ENCODE peak calls at places on chromosome 20, in five cellular contexts. One of them, this sample, is unnamed. For H3K4me1, the result is how much of the 10 kb centered on the place peaks cover.

GRCh38 chr20:25065625-25066338 is 7.8 kb upstream of the ACSS1 start:
- DNase-seq in fibroblast of lung: peak
- DNase-seq in IMR-90: peak
- DNase-seq in CD8-positive, alpha-beta T cell: peak
- DNase-seq in neural progenitor cell: peak
- DNase-seq in this sample: no peak

GRCh38 chr20:41910558-41910957 is 292.4 kb upstream of the CHD6 start:
- DNase-seq in fibroblast of lung: no peak
- DNase-seq in IMR-90: no peak
- DNase-seq in CD8-positive, alpha-beta T cell: no peak
- DNase-seq in neural progenitor cell: no peak
- DNase-seq in this sample: no peak

GRCh38 chr20:55067158-55067825 is 591.9 kb downstream of the DOK5 start:
- DNase-seq in fibroblast of lung: no peak
- DNase-seq in IMR-90: no peak
- DNase-seq in CD8-positive, alpha-beta T cell: no peak
- DNase-seq in neural progenitor cell: no peak
- DNase-seq in this sample: no peak

GRCh38 chr20:35511814-35512420 is 17.5 kb downstream of the C20orf173 start:
- DNase-seq in fibroblast of lung: peak
- DNase-seq in IMR-90: peak
- DNase-seq in CD8-positive, alpha-beta T cell: no peak
- DNase-seq in neural progenitor cell: peak
- DNase-seq in this sample: no peak

GRCh38 chr20:10558635-10559187 is 115.1 kb downstream of the JAG1 start:
- DNase-seq in fibroblast of lung: peak
- DNase-seq in IMR-90: peak
- DNase-seq in CD8-positive, alpha-beta T cell: peak
- DNase-seq in neural progenitor cell: no peak
- DNase-seq in this sample: no peak

GRCh38 chr20:47099749-47100515 is 205.3 kb downstream of the EYA2 start:
- DNase-seq in fibroblast of lung: peak
- DNase-seq in IMR-90: peak
- DNase-seq in CD8-positive, alpha-beta T cell: no peak
- DNase-seq in neural progenitor cell: no peak
- DNase-seq in this sample: no peak

GRCh38 chr20:63898882-63899558 is 4.1 kb downstream of the DNAJC5 start:
- DNase-seq in fibroblast of lung: no peak
- DNase-seq in IMR-90: no peak
- DNase-seq in CD8-positive, alpha-beta T cell: peak
- DNase-seq in neural progenitor cell: no peak
- DNase-seq in this sample: no peak

GRCh38 chr20:16063876-16064275 is 509.4 kb downstream of the KIF16B start:
- DNase-seq in fibroblast of lung: peak
- DNase-seq in IMR-90: no peak
- DNase-seq in CD8-positive, alpha-beta T cell: no peak
- DNase-seq in neural progenitor cell: no peak
- DNase-seq in this sample: no peak

GRCh38 chr20:63750807-63751470 is 11.4 kb downstream of the SLC2A4RG start:
- DNase-seq in fibroblast of lung: no peak
- DNase-seq in IMR-90: no peak
- DNase-seq in CD8-positive, alpha-beta T cell: peak
- DNase-seq in neural progenitor cell: no peak
- DNase-seq in this sample: no peak

GRCh38 chr20:36035720-36036119 is 67.3 kb downstream of the CNBD2 start:
- DNase-seq in fibroblast of lung: no peak
- DNase-seq in IMR-90: no peak
- DNase-seq in CD8-positive, alpha-beta T cell: no peak
- DNase-seq in neural progenitor cell: no peak
- DNase-seq in this sample: no peak

GRCh38 chr20:35296101-35296554 is 3.9 kb upstream of the FAM83C start:
- DNase-seq in fibroblast of lung: no peak
- DNase-seq in IMR-90: no peak
- DNase-seq in CD8-positive, alpha-beta T cell: no peak
- DNase-seq in neural progenitor cell: no peak
- DNase-seq in this sample: no peak

GRCh38 chr20:25197870-25198190 is 2.3 kb downstream of the ENTPD6 start:
- DNase-seq in fibroblast of lung: no peak
- DNase-seq in IMR-90: no peak
- DNase-seq in CD8-positive, alpha-beta T cell: no peak
- DNase-seq in neural progenitor cell: no peak
- DNase-seq in this sample: no peak

GRCh38 chr20:17646901-17647301 is 35.1 kb downstream of the RRBP1 start:
- DNase-seq in fibroblast of lung: no peak
- DNase-seq in IMR-90: no peak
- DNase-seq in CD8-positive, alpha-beta T cell: no peak
- DNase-seq in neural progenitor cell: peak
- DNase-seq in this sample: no peak

GRCh38 chr20:53890434-53891305 is 179.7 kb downstream of the BCAS1 start:
- DNase-seq in fibroblast of lung: peak
- DNase-seq in IMR-90: no peak
- DNase-seq in CD8-positive, alpha-beta T cell: no peak
- DNase-seq in neural progenitor cell: no peak
- DNase-seq in this sample: no peak

GRCh38 chr20:5612476-5613291 is 137.5 kb upstream of the SHLD1 start:
- DNase-seq in fibroblast of lung: peak
- DNase-seq in IMR-90: peak
- DNase-seq in CD8-positive, alpha-beta T cell: no peak
- DNase-seq in neural progenitor cell: no peak
- DNase-seq in this sample: no peak

GRCh38 chr20:17024513-17025105 is 202.2 kb upstream of the PCSK2 start:
- DNase-seq in fibroblast of lung: no peak
- DNase-seq in IMR-90: peak
- DNase-seq in CD8-positive, alpha-beta T cell: no peak
- DNase-seq in neural progenitor cell: peak
- DNase-seq in this sample: peak

GRCh38 chr20:3813758-3814581 is 6.4 kb upstream of the AP5S1 start:
- DNase-seq in fibroblast of lung: no peak
- DNase-seq in IMR-90: no peak
- DNase-seq in CD8-positive, alpha-beta T cell: peak
- DNase-seq in neural progenitor cell: no peak
- DNase-seq in this sample: no peak

GRCh38 chr20:12555369-12555768 is 453.4 kb upstream of the SPTLC3 start:
- DNase-seq in fibroblast of lung: no peak
- DNase-seq in IMR-90: no peak
- DNase-seq in CD8-positive, alpha-beta T cell: no peak
- DNase-seq in neural progenitor cell: no peak
- DNase-seq in this sample: no peak

GRCh38 chr20:59848182-59848581 is 85.3 kb downstream of the SYCP2 start:
- DNase-seq in fibroblast of lung: no peak
- DNase-seq in IMR-90: no peak
- DNase-seq in CD8-positive, alpha-beta T cell: no peak
- DNase-seq in neural progenitor cell: no peak
- DNase-seq in this sample: no peak

GRCh38 chr20:58895796-58896180 is 43.3 kb downstream of the GNAS start:
- DNase-seq in fibroblast of lung: no peak
- DNase-seq in IMR-90: no peak
- DNase-seq in CD8-positive, alpha-beta T cell: no peak
- DNase-seq in neural progenitor cell: no peak
- DNase-seq in this sample: no peak

GRCh38 chr20:36093804-36094145 is 60.8 kb upstream of the EPB41L1 start:
- DNase-seq in fibroblast of lung: no peak
- DNase-seq in IMR-90: no peak
- DNase-seq in CD8-positive, alpha-beta T cell: no peak
- DNase-seq in neural progenitor cell: no peak
- DNase-seq in this sample: no peak

GRCh38 chr20:7195704-7196103 is 428.2 kb downstream of the BMP2 start:
- DNase-seq in fibroblast of lung: peak
- DNase-seq in IMR-90: no peak
- DNase-seq in CD8-positive, alpha-beta T cell: no peak
- DNase-seq in neural progenitor cell: no peak
- DNase-seq in this sample: no peak

GRCh38 chr20:5146302-5146653 is 19.5 kb downstream of the CDS2 start:
- DNase-seq in fibroblast of lung: no peak
- DNase-seq in IMR-90: no peak
- DNase-seq in CD8-positive, alpha-beta T cell: no peak
- DNase-seq in neural progenitor cell: no peak
- DNase-seq in this sample: no peak

GRCh38 chr20:41483553-41483930 is 116.9 kb upstream of the EMILIN3 start:
- DNase-seq in fibroblast of lung: no peak
- DNase-seq in IMR-90: peak
- DNase-seq in CD8-positive, alpha-beta T cell: no peak
- DNase-seq in neural progenitor cell: no peak
- DNase-seq in this sample: no peak

GRCh38 chr20:4027590-4028265 is 12.4 kb upstream of the RNF24 start:
- DNase-seq in fibroblast of lung: no peak
- DNase-seq in IMR-90: no peak
- DNase-seq in CD8-positive, alpha-beta T cell: no peak
- DNase-seq in neural progenitor cell: no peak
- DNase-seq in this sample: no peak

GRCh38 chr20:21615617-21616080 is 89.8 kb upstream of the PAX1 start:
- DNase-seq in fibroblast of lung: peak
- DNase-seq in IMR-90: peak
- DNase-seq in CD8-positive, alpha-beta T cell: peak
- DNase-seq in neural progenitor cell: peak
- DNase-seq in this sample: peak

GRCh38 chr20:18981956-18982539 is 168.5 kb downstream of the SCP2D1 start:
- DNase-seq in fibroblast of lung: no peak
- DNase-seq in IMR-90: no peak
- DNase-seq in CD8-positive, alpha-beta T cell: no peak
- DNase-seq in neural progenitor cell: no peak
- DNase-seq in this sample: no peak

DNA sequence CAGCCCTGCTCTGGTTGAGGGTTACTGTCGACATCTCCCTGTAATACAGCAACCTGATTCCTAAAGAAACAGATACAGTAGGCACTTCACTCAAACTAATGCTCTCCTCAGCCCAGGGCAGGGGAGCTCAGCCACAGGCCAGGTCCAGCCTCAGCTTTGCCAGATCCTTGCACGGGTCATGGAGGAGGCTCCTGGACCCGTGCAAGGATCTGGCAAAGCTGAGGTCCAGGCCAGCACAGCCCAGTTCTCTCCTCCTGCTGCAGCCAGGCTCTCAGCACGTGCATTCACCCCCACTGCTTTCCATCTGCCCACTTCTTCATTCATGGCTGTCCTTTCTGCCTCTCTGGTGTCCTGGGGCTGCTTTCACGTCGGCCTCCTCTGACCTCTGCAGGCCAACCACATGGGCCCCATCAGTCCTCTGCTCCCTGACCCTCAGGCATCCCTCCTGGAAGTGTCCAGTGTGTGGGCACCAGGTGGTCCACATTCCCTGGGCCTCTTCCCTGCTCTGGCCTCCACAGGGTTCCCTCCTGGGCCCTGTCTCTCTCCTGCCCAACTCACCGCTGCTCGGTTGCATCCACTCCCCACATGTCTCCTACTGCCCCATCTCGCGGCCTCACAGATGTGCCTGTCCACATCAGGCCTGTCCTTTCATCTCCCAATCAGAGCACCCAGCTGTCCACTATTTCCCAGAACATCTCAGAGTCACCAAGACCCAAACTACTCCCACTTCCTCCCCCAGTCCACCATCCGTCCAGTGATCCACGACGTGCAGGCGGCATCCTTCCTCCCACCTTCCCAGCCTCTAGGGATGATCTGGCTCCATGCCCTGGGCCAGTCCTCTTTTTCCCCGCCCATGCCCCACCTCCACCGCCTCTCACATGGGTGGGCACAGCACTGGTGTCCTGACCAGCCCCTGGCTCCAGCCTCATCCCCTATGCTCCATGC is 11.8 kb upstream of the CD93 start:
- DNase-seq in fibroblast of lung: no peak
- DNase-seq in IMR-90: no peak
- DNase-seq in CD8-positive, alpha-beta T cell: no peak
- DNase-seq in neural progenitor cell: no peak
- DNase-seq in this sample: no peak
- H3K4me1 ChIP-seq in fibroblast of lung: under half
- H3K4me1 ChIP-seq in IMR-90: under half
- H3K4me1 ChIP-seq in CD8-positive, alpha-beta T cell: under half
- H3K4me1 ChIP-seq in neural progenitor cell: under half
- H3K4me1 ChIP-seq in this sample: under half

GRCh38 chr20:57708694-57709673 is 831 bp downstream of the PMEPA1 start:
- DNase-seq in fibroblast of lung: no peak
- DNase-seq in IMR-90: peak
- DNase-seq in CD8-positive, alpha-beta T cell: peak
- DNase-seq in neural progenitor cell: peak
- DNase-seq in this sample: no peak
- H3K4me3 ChIP-seq in fibroblast of lung: peak
- H3K4me3 ChIP-seq in IMR-90: peak
- H3K4me3 ChIP-seq in CD8-positive, alpha-beta T cell: peak
- H3K4me3 ChIP-seq in neural progenitor cell: peak
- H3K4me3 ChIP-seq in this sample: peak

GRCh38 chr20:32544893-32545840 is 40.0 kb downstream of the NOL4L start:
- DNase-seq in fibroblast of lung: no peak
- DNase-seq in IMR-90: peak
- DNase-seq in CD8-positive, alpha-beta T cell: no peak
- DNase-seq in neural progenitor cell: no peak
- DNase-seq in this sample: no peak

GRCh38 chr20:32549842-32550241 is 35.3 kb downstream of the NOL4L start:
- DNase-seq in fibroblast of lung: no peak
- DNase-seq in IMR-90: no peak
- DNase-seq in CD8-positive, alpha-beta T cell: no peak
- DNase-seq in neural progenitor cell: no peak
- DNase-seq in this sample: no peak

GRCh38 chr20:32547753-32548034 is 37.4 kb downstream of the NOL4L start:
- DNase-seq in fibroblast of lung: no peak
- DNase-seq in IMR-90: no peak
- DNase-seq in CD8-positive, alpha-beta T cell: no peak
- DNase-seq in neural progenitor cell: no peak
- DNase-seq in this sample: no peak

GRCh38 chr20:32544260-32544722 is 40.8 kb downstream of the NOL4L start:
- DNase-seq in fibroblast of lung: no peak
- DNase-seq in IMR-90: no peak
- DNase-seq in CD8-positive, alpha-beta T cell: no peak
- DNase-seq in neural progenitor cell: no peak
- DNase-seq in this sample: no peak

GRCh38 chr20:32546918-32547752 is 38.0 kb downstream of the NOL4L start:
- DNase-seq in fibroblast of lung: no peak
- DNase-seq in IMR-90: no peak
- DNase-seq in CD8-positive, alpha-beta T cell: no peak
- DNase-seq in neural progenitor cell: no peak
- DNase-seq in this sample: no peak
- H3K4me1 ChIP-seq in fibroblast of lung: under half
- H3K4me1 ChIP-seq in IMR-90: under half
- H3K4me1 ChIP-seq in CD8-positive, alpha-beta T cell: half or more
- H3K4me1 ChIP-seq in neural progenitor cell: under half
- H3K4me1 ChIP-seq in this sample: under half

DNA sequence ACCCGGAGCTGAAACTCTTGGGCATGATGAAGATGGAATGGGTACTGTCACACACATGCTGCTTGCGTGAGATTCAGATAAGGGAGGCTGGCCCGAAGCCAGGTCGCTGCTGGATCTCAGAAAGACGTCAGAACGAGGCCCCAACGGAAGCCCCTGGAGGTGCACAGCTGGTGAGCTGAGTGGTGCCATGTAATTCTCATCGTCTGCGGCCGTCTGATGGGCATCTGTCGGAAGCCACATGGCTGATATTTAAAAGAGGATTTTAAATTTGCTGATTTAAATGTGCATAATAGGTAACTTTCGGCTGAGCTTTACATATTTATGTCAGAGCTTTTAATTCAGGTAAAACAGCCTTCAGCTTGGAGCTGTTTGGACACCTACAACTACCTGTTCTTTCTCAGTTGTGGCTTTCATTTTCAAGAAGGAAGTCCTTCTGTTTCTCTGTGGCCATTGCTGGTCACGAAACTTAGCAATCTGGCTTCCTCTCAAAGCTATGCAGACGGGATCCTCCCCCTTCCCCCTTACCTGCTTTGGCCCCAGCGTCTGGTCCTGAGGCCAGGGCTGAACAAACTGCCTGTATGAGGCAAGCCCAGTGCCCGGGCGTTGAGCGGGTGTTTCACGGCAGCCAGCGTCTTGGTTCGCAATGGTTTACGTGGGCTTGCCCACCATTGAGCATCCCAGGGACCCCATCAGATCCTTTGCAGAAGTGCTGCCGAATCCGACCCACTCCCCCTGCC is 9.2 kb downstream of the SLCO4A1 start:
- DNase-seq in fibroblast of lung: peak
- DNase-seq in IMR-90: peak
- DNase-seq in CD8-positive, alpha-beta T cell: peak
- DNase-seq in neural progenitor cell: no peak
- DNase-seq in this sample: no peak
- H3K4me3 ChIP-seq in fibroblast of lung: no peak
- H3K4me3 ChIP-seq in IMR-90: no peak
- H3K4me3 ChIP-seq in CD8-positive, alpha-beta T cell: peak
- H3K4me3 ChIP-seq in neural progenitor cell: no peak
- H3K4me3 ChIP-seq in this sample: no peak

This sample was measured in iPS DF 6.9.